ENCODE peak calls at places on chromosomes 2 and 18, in four cellular contexts. One of them, this sample, is unnamed.

GRCh38 chr2:173962036-173962435 is 3.1 kb downstream of the SP3 start:
- DNase-seq in activated CD8-positive, alpha-beta memory T cell treated with anti-CD3 and anti-CD28 coated beads for 4 hours: no peak
- DNase-seq in spleen: no peak
- DNase-seq in AG08396: no peak
- DNase-seq in this sample: no peak

GRCh38 chr18:8609711-8610441 is 639 bp downstream of the RAB12 start:
- DNase-seq in spleen: peak; percentile 90
- DNase-seq in activated CD8-positive, alpha-beta memory T cell treated with anti-CD3 and anti-CD28 coated beads for 4 hours: no peak
- DNase-seq in AG08396: no peak
- DNase-seq in this sample: no peak

GRCh38 chr18:70322928-70323327 is 34.1 kb downstream of the SOCS6 start:
- DNase-seq in spleen: no peak
- DNase-seq in AG08396: no peak
- DNase-seq in activated CD8-positive, alpha-beta memory T cell treated with anti-CD3 and anti-CD28 coated beads for 4 hours: no peak
- DNase-seq in this sample: no peak

GRCh38 chr2:239305222-239305575 is 95.6 kb downstream of the HDAC4 start:
- DNase-seq in AG08396: no peak
- DNase-seq in spleen: peak; percentile 58
- DNase-seq in activated CD8-positive, alpha-beta memory T cell treated with anti-CD3 and anti-CD28 coated beads for 4 hours: no peak
- DNase-seq in this sample: no peak

GRCh38 chr2:209495855-209496585 is 72.2 kb downstream of the MAP2 start:
- DNase-seq in spleen: no peak
- DNase-seq in AG08396: peak; percentile 79
- DNase-seq in activated CD8-positive, alpha-beta memory T cell treated with anti-CD3 and anti-CD28 coated beads for 4 hours: no peak
- DNase-seq in this sample: peak; percentile 97

GRCh38 chr2:241882090-241882625 is 12.6 kb downstream of the RTP5 start:
- DNase-seq in AG08396: no peak
- DNase-seq in spleen: peak; percentile 93
- DNase-seq in activated CD8-positive, alpha-beta memory T cell treated with anti-CD3 and anti-CD28 coated beads for 4 hours: peak; percentile 53
- DNase-seq in this sample: no peak

GRCh38 chr2:60958800-60959199 is 58.7 kb upstream of the PEX13 start:
- DNase-seq in activated CD8-positive, alpha-beta memory T cell treated with anti-CD3 and anti-CD28 coated beads for 4 hours: no peak
- DNase-seq in AG08396: peak; percentile 15
- DNase-seq in spleen: no peak
- DNase-seq in this sample: no peak

GRCh38 chr2:120685403-120686297 is 50.0 kb upstream of the GLI2 start:
- DNase-seq in activated CD8-positive, alpha-beta memory T cell treated with anti-CD3 and anti-CD28 coated beads for 4 hours: no peak
- DNase-seq in AG08396: no peak
- DNase-seq in spleen: peak; percentile 70
- DNase-seq in this sample: no peak

GRCh38 chr2:7405861-7406715 is 488.9 kb downstream of the RNF144A start:
- DNase-seq in spleen: no peak
- DNase-seq in activated CD8-positive, alpha-beta memory T cell treated with anti-CD3 and anti-CD28 coated beads for 4 hours: no peak
- DNase-seq in AG08396: no peak
- DNase-seq in this sample: no peak

GRCh38 chr2:9110893-9111569 is 95.6 kb upstream of the ASAP2 start:
- DNase-seq in spleen: no peak
- DNase-seq in AG08396: no peak
- DNase-seq in activated CD8-positive, alpha-beta memory T cell treated with anti-CD3 and anti-CD28 coated beads for 4 hours: no peak
- DNase-seq in this sample: no peak

GRCh38 chr2:1600191-1601063 is 143.9 kb downstream of the PXDN start:
- DNase-seq in activated CD8-positive, alpha-beta memory T cell treated with anti-CD3 and anti-CD28 coated beads for 4 hours: no peak
- DNase-seq in spleen: no peak
- DNase-seq in AG08396: peak; percentile 63
- DNase-seq in this sample: peak; percentile 61

GRCh38 chr2:28506112-28506511 is 10.3 kb downstream of the PLB1 start:
- DNase-seq in activated CD8-positive, alpha-beta memory T cell treated with anti-CD3 and anti-CD28 coated beads for 4 hours: no peak
- DNase-seq in AG08396: no peak
- DNase-seq in spleen: no peak
- DNase-seq in this sample: no peak

GRCh38 chr2:110789706-110790105 is 57.3 kb downstream of the ACOXL start:
- DNase-seq in spleen: no peak
- DNase-seq in activated CD8-positive, alpha-beta memory T cell treated with anti-CD3 and anti-CD28 coated beads for 4 hours: no peak
- DNase-seq in AG08396: no peak
- DNase-seq in this sample: no peak

GRCh38 chr2:120342451-120342850 is 3.5 kb upstream of the INHBB start:
- DNase-seq in spleen: no peak
- DNase-seq in activated CD8-positive, alpha-beta memory T cell treated with anti-CD3 and anti-CD28 coated beads for 4 hours: no peak
- DNase-seq in AG08396: no peak
- DNase-seq in this sample: no peak

GRCh38 chr2:143524001-143524608 is 394.9 kb downstream of the ARHGAP15 start:
- DNase-seq in spleen: no peak
- DNase-seq in AG08396: peak; percentile 14
- DNase-seq in activated CD8-positive, alpha-beta memory T cell treated with anti-CD3 and anti-CD28 coated beads for 4 hours: no peak
- DNase-seq in this sample: peak; percentile 23

GRCh38 chr2:11022874-11023273 is 111.1 kb downstream of the KCNF1 start:
- DNase-seq in activated CD8-positive, alpha-beta memory T cell treated with anti-CD3 and anti-CD28 coated beads for 4 hours: no peak
- DNase-seq in spleen: no peak
- DNase-seq in AG08396: no peak
- DNase-seq in this sample: no peak

GRCh38 chr2:15385184-15385583 is 175.9 kb downstream of the NBAS start:
- DNase-seq in AG08396: no peak
- DNase-seq in spleen: no peak
- DNase-seq in activated CD8-positive, alpha-beta memory T cell treated with anti-CD3 and anti-CD28 coated beads for 4 hours: no peak
- DNase-seq in this sample: no peak

GRCh38 chr2:170974304-170974993 is 45.4 kb downstream of the GORASP2 start:
- DNase-seq in AG08396: peak; percentile 57
- DNase-seq in activated CD8-positive, alpha-beta memory T cell treated with anti-CD3 and anti-CD28 coated beads for 4 hours: no peak
- DNase-seq in spleen: no peak
- DNase-seq in this sample: no peak

GRCh38 chr2:85976106-85976920 is 87.5 kb upstream of the ST3GAL5 start:
- DNase-seq in AG08396: no peak
- DNase-seq in spleen: peak; percentile 50
- DNase-seq in activated CD8-positive, alpha-beta memory T cell treated with anti-CD3 and anti-CD28 coated beads for 4 hours: no peak
- DNase-seq in this sample: no peak

GRCh38 chr2:48793671-48794070 is 38.1 kb upstream of the LHCGR start:
- DNase-seq in AG08396: no peak
- DNase-seq in spleen: no peak
- DNase-seq in activated CD8-positive, alpha-beta memory T cell treated with anti-CD3 and anti-CD28 coated beads for 4 hours: no peak
- DNase-seq in this sample: no peak

GRCh38 chr2:240295256-240296103 is 140.0 kb upstream of the GPC1 start:
- DNase-seq in activated CD8-positive, alpha-beta memory T cell treated with anti-CD3 and anti-CD28 coated beads for 4 hours: no peak
- DNase-seq in spleen: no peak
- DNase-seq in AG08396: no peak
- DNase-seq in this sample: no peak

GRCh38 chr2:148998831-148999200 is 39.7 kb upstream of the LYPD6B start:
- DNase-seq in spleen: no peak
- DNase-seq in AG08396: no peak
- DNase-seq in activated CD8-positive, alpha-beta memory T cell treated with anti-CD3 and anti-CD28 coated beads for 4 hours: no peak
- DNase-seq in this sample: no peak

GRCh38 chr2:9595746-9596145 is 35.1 kb downstream of the YWHAQ start:
- DNase-seq in activated CD8-positive, alpha-beta memory T cell treated with anti-CD3 and anti-CD28 coated beads for 4 hours: no peak
- DNase-seq in AG08396: no peak
- DNase-seq in spleen: no peak
- DNase-seq in this sample: no peak

GRCh38 chr2:1032030-1032429 is 81.4 kb downstream of the SNTG2 start:
- DNase-seq in AG08396: no peak
- DNase-seq in spleen: no peak
- DNase-seq in activated CD8-positive, alpha-beta memory T cell treated with anti-CD3 and anti-CD28 coated beads for 4 hours: no peak
- DNase-seq in this sample: no peak

GRCh38 chr18:395481-396250 is 104.8 kb downstream of the COLEC12 start:
- DNase-seq in AG08396: peak; percentile 52
- DNase-seq in activated CD8-positive, alpha-beta memory T cell treated with anti-CD3 and anti-CD28 coated beads for 4 hours: no peak
- DNase-seq in spleen: no peak
- DNase-seq in this sample: peak; percentile 96

GRCh38 chr2:4972472-4972871 is 719.7 kb upstream of the SOX11 start:
- DNase-seq in spleen: no peak
- DNase-seq in AG08396: no peak
- DNase-seq in activated CD8-positive, alpha-beta memory T cell treated with anti-CD3 and anti-CD28 coated beads for 4 hours: no peak
- DNase-seq in this sample: no peak

This sample was measured in H4.